ENCODE peak calls at places on chromosomes 7 and 10, in seven cellular contexts. H is upper lobe of right lung, L is mesendoderm, T is right cardiac atrium, D is ovary, S is iPS DF 6.9, K is heart left ventricle. B is an unnamed sample. For H3K4me1, the result is how much of the 10 kb centered on the place peaks cover.

GRCh38 chr7:24793982-24794648 is 36.9 kb upstream of the GSDME start:
- DNase-seq in H (no peak), L (no peak), T (no peak), D (no peak), S (no peak), K (no peak), B (no peak)

GRCh38 chr7:44285561-44285960 is 39.8 kb downstream of the CAMK2B start:
- DNase-seq in H (peak), L (no peak), T (peak), D (no peak), S (no peak), K (no peak), B (no peak)

GRCh38 chr7:22561356-22561755 is 61.4 kb upstream of the STEAP1B start:
- DNase-seq in H (peak), L (peak), T (peak), D (peak), S (peak), K (peak), B (peak)

GRCh38 chr7:88344956-88345832 is 38.5 kb upstream of the STEAP4 start:
- DNase-seq in H (peak), L (peak), T (peak), D (peak), S (peak), K (peak), B (peak)

GRCh38 chr7:21526007-21526406 is 16.8 kb upstream of the DNAH11 start:
- DNase-seq in H (no peak), L (no peak), T (no peak), D (no peak), S (no peak), K (no peak), B (no peak)

GRCh38 chr10:45091968-45092367 is 91.2 kb downstream of the ZNF22 start:
- DNase-seq in H (no peak), L (no peak), T (peak), D (no peak), S (no peak), K (no peak), B (no peak)

GRCh38 chr7:1112625-1113547 is 25.0 kb downstream of the GPER1 start:
- DNase-seq in H (peak), L (no peak), T (peak), D (no peak), S (no peak), K (no peak), B (no peak)

GRCh38 chr7:40948239-40948638 is 754.7 kb downstream of the INHBA start:
- DNase-seq in H (no peak), L (no peak), T (no peak), D (no peak), S (no peak), K (no peak), B (no peak)

GRCh38 chr7:20598479-20599419 is 16.7 kb upstream of the ABCB5 start:
- DNase-seq in H (no peak), L (peak), T (no peak), D (no peak), S (peak), K (no peak), B (no peak)

GRCh38 chr10:119651514-119652327 is 541 bp downstream of the BAG3 start:
- DNase-seq in H (peak), L (no peak), T (peak), D (peak), S (no peak), K (peak), B (peak)

GRCh38 chr7:100130608-100131453 is 4.1 kb downstream of the MBLAC1 start:
- DNase-seq in H (peak), L (peak), T (peak), D (peak), S (peak), K (peak), B (peak)

GRCh38 chr10:12782537-12782936 is 219.0 kb downstream of the CCDC3 start:
- DNase-seq in H (no peak), L (peak), T (peak), D (peak), S (no peak), K (no peak), B (peak)

GRCh38 chr10:114042895-114043531 is 653 bp upstream of the ADRB1 start:
- DNase-seq in H (peak), L (peak), T (peak), D (no peak), S (peak), K (peak), B (peak)

GRCh38 chr7:107694395-107694794 is 33.8 kb downstream of the SLC26A4 start:
- DNase-seq in H (no peak), L (no peak), T (no peak), D (no peak), S (no peak), K (no peak), B (no peak)

GRCh38 chr7:94823952-94824351 is 83.4 kb upstream of the PPP1R9A start:
- DNase-seq in H (no peak), L (peak), T (no peak), D (no peak), S (no peak), K (no peak), B (no peak)

GRCh38 chr10:11144626-11145497 is 127.2 kb downstream of the CELF2 start:
- DNase-seq in H (no peak), L (no peak), T (no peak), D (no peak), S (no peak), K (no peak), B (no peak)
- H3K4me1 ChIP-seq in H (under half), L (under half), T (under half), D (under half), S (under half), K (half or more), B (under half)

GRCh38 chr10:34719336-34719735 is 95.8 kb downstream of the PARD3 start:
- DNase-seq in H (no peak), L (no peak), T (no peak), D (no peak), S (no peak), K (no peak), B (no peak)

GRCh38 chr10:34722404-34722803 is 92.7 kb downstream of the PARD3 start:
- DNase-seq in H (no peak), L (no peak), T (no peak), D (no peak), S (no peak), K (no peak), B (no peak)

GRCh38 chr10:34721201-34721840 is 93.8 kb downstream of the PARD3 start:
- DNase-seq in H (no peak), L (no peak), T (no peak), D (no peak), S (no peak), K (no peak), B (no peak)

GRCh38 chr10:34717429-34717828 is 97.7 kb downstream of the PARD3 start:
- DNase-seq in H (no peak), L (no peak), T (no peak), D (no peak), S (no peak), K (no peak), B (no peak)

DNA sequence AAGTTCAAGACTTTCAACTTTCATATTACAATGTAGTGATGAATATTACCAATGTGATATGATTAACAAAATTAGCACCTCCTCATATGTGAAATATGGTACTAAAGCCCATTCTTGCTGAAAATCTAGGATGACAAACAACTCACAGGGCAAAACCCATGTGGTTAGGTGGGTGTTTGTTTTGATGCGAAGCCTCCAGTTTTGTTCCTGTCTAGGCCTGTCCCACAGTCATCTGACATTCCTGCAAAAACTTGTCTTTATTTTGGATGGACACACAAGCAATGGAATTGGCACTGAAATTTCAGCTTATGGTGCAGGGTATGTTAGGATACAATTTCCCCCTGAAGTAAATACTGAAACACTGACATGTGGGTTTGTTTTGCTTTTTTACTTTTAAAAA is 95.3 kb downstream of the PARD3 start:
- DNase-seq in H (no peak), L (no peak), T (no peak), D (no peak), S (no peak), K (no peak), B (no peak)
- H3K4me1 ChIP-seq in H (under half), L (under half), T (under half), D (under half), S (under half), K (half or more), B (under half)

GRCh38 chr7:17123020-17123419 is 175.4 kb upstream of the AHR start:
- DNase-seq in H (no peak), L (no peak), T (no peak), D (no peak), S (no peak), K (no peak), B (no peak)

GRCh38 chr7:17118412-17118811 is 180.0 kb upstream of the AHR start:
- DNase-seq in H (no peak), L (no peak), T (no peak), D (no peak), S (no peak), K (no peak), B (no peak)

GRCh38 chr7:17126413-17127374 is 171.8 kb upstream of the AHR start:
- DNase-seq in H (no peak), L (no peak), T (no peak), D (no peak), S (no peak), K (no peak), B (no peak)

GRCh38 chr7:17121671-17122070 is 176.8 kb upstream of the AHR start:
- DNase-seq in H (no peak), L (no peak), T (no peak), D (no peak), S (no peak), K (no peak), B (no peak)
- H3K4me1 ChIP-seq in H (under half), L (under half), T (under half), D (under half), S (under half), K (under half), B (under half)

GRCh38 chr10:101287922-101288638 is 58.8 kb upstream of the LBX1 start:
- DNase-seq in H (no peak), L (peak), T (no peak), D (peak), S (no peak), K (no peak), B (peak)
- H3K4me1 ChIP-seq in H (under half), L (under half), T (under half), D (under half), S (under half), K (under half), B (under half)

DNA sequence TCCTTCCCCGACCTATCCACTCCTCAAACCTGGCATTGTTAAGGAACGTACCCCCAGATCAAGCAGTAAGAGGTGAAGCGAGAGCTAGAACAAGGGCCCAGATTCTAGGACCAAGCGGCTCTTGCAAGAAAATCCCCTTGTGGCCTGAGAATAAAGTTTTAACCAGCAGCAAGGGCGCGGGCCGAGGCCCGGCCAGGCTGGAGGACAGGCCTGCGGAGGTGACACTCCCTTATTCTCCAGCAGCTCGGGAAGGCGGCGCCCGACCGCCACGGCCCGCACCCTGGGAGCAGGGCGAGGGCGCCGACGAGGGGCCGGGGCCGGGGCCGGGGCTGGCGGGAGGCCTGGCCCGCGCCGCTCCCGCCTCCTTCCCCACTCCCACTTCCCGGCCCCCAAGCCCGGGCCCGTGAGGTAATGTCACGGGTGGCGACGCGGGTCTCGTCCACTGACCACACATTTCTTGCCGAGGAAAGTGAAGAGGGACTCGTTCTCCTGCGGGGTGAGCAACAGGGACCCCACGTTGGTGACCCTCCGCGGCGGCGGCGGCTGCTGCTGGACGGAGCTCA is 551 bp downstream of the WASL start:
- DNase-seq in H (peak), L (peak), T (peak), D (no peak), S (no peak), K (peak), B (no peak)
- H3K4me1 ChIP-seq in H (under half), L (under half), T (under half), D (under half), S (under half), K (half or more), B (under half)

DNA sequence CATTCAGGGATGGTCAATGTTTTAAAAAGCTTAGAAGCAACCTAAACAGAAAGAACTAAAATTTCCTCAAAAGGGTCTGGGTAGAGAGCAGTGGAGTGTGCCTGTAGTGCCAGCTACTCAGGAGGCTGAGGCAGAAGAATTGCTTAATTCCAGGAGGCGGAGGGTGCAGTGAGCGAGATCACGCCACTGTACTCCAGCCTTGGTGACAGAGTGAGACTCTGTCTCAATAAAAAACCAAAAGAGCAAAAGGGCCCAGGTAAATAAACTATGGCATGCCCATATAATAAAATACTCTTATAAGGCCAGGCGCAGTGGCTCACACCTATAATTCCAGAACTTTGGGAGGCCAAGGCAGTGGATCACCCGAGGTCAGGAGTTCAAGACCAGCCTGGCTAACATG is 93.0 kb downstream of the DNMBP start:
- DNase-seq in H (no peak), L (no peak), T (no peak), D (no peak), S (no peak), K (no peak), B (no peak)
- H3K4me1 ChIP-seq in H (under half), L (under half), T (under half), D (under half), S (under half), K (under half), B (under half)

DNA sequence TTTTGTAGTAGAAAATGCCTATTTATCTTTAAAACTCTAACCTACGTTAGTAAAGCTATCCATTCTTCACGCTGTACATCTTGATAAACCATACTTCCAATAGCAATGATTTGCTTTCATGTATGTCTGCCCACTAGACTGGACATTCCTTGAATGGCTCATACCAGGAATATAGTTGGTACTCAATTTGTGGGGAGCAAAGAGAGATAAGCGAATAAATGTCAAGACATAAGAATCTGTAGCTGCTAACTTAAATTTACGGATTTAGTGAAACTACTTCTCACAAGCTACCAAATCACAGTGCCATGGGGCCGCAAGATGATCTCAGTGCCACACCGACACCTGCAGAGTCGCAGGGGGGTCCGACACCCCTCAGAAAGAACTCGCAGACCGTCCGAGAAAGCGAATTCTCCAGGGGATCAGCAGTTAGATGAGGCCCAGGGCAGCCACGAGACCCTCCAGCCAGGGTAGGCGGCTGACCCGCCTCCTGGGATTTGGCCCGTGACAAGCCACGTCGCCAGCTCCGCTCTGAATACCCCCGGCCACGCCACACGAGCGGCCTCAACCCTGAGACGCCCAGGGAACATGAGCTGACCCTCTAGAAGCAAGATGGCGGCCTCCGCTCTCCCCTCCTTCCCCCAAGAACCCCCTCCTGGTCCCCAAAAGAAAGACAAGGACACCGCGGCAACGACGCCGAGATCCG is 612 bp upstream of the RALA start:
- DNase-seq in H (no peak), L (no peak), T (no peak), D (no peak), S (no peak), K (no peak), B (no peak)
- H3K4me1 ChIP-seq in H (under half), L (under half), T (under half), D (under half), S (under half), K (under half), B (under half)

DNA sequence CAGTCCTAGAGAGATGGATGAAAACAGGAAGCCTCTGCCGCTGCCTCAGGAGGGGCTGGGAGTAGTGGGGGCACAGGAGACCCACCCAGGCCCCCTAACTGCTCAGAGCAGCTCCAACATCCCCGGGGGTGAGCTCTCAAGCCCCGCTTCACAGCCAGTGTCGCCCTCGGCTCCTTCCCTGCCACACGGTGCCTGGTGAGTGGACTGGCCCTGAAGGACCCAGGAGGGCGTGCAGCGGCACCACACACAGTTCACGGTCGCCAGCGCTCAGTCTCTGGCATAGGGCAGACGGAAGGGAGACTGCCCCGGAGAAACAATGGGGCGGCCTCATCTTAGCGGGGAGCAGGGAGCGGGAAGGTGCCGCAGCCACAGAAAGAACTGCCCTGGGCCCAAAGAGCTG is 1.3 kb downstream of the CLDN15 start:
- DNase-seq in H (no peak), L (no peak), T (no peak), D (no peak), S (no peak), K (no peak), B (no peak)
- H3K4me1 ChIP-seq in H (under half), L (under half), T (under half), D (under half), S (under half), K (half or more), B (under half)

GRCh38 chr7:69845721-69846495 is 247.6 kb downstream of the AUTS2 start:
- DNase-seq in H (no peak), L (no peak), T (no peak), D (no peak), S (no peak), K (no peak), B (no peak)
- H3K4me1 ChIP-seq in H (under half), L (under half), T (under half), D (under half), S (under half), K (under half), B (under half)

GRCh38 chr7:120996333-120996982 is 7.9 kb downstream of the CPED1 start:
- DNase-seq in H (no peak), L (no peak), T (peak), D (peak), S (no peak), K (no peak), B (peak)

GRCh38 chr7:120994512-120995363 is 6.2 kb downstream of the CPED1 start:
- DNase-seq in H (no peak), L (no peak), T (no peak), D (no peak), S (no peak), K (no peak), B (no peak)

GRCh38 chr7:120993575-120994191 is 5.2 kb downstream of the CPED1 start:
- DNase-seq in H (no peak), L (no peak), T (no peak), D (no peak), S (no peak), K (no peak), B (no peak)

GRCh38 chr7:120996983-120997334 is 8.4 kb downstream of the CPED1 start:
- DNase-seq in H (no peak), L (no peak), T (no peak), D (no peak), S (no peak), K (no peak), B (no peak)

DNA sequence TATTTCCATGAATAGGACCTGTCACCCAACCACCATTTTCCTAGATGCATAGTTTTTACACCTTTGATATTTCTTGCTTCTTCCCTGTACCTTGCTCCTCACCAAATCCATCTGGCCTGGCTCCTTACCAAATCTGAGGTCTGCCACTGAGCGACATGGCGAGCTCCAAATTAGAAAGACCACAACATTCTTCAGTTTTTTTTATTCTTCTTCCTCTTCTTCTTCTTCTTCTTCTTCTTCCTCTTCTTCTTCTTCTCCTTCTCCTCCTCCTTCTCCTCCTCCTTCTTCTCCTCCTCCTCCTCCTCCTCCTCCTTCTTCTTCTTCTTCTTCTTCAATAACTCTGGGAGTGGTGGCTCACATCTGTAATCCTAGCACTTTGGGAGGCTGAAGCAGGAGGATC is 7.1 kb downstream of the CPED1 start:
- DNase-seq in H (no peak), L (no peak), T (no peak), D (no peak), S (no peak), K (no peak), B (no peak)
- H3K4me1 ChIP-seq in H (under half), L (under half), T (under half), D (under half), S (under half), K (half or more), B (under half)